ENCODE peak calls at places on chromosomes 4 and X, in ten cellular contexts. L is D341Med; Q is cardiac muscle cell; U is head of caudate nucleus; N is GM04504; S is stimulated activated CD4-positive, alpha-beta T cell treated with anti-CD3 and anti-CD28 coated beads, Interleukin-2, amount 100 ng/mL, for 24 hours; V is glomerular endothelial cell; P is CD8-positive, alpha-beta memory T cell; Y is RKO; A is right atrium auricular region. J is an unnamed sample.

GRCh38 chr4:42654606-42655005 is 2.3 kb downstream of the ATP8A1 start:
- DNase-seq in L (no peak), Q (peak), U (no peak), N (peak), S (no peak), V (no peak), P (no peak), Y (peak), A (peak), J (no peak)

GRCh38 chr4:121951570-121952110 is at the start of gene TRPC3:
- DNase-seq in L (peak), Q (peak), U (peak), N (no peak), S (peak), V (no peak), P (peak), Y (no peak), A (no peak), J (peak)

GRCh38 chrX:52983526-52983925 is 25.2 kb upstream of the FAM156A start:
- DNase-seq in L (no peak), Q (peak), U (no peak), N (no peak), S (no peak), V (no peak), P (no peak), Y (no peak), A (no peak), J (peak)

GRCh38 chrX:40933132-40934078 is 151.8 kb upstream of the USP9X start:
- DNase-seq in L (peak), Q (peak), U (no peak), N (no peak), S (peak), V (no peak), P (peak), Y (no peak), A (no peak), J (peak)

GRCh38 chr4:146585761-146586333 is 52.8 kb upstream of the POU4F2 start:
- DNase-seq in L (no peak), Q (peak), U (no peak), N (peak), S (no peak), V (no peak), P (no peak), Y (no peak), A (no peak), J (no peak)

GRCh38 chr4:88352062-88352461 is 26.6 kb upstream of the HERC6 start:
- DNase-seq in L (no peak), Q (peak), U (no peak), N (peak), S (no peak), V (no peak), P (no peak), Y (no peak), A (no peak), J (no peak)

GRCh38 chrX:104310084-104310483 is 55.4 kb upstream of the ESX1 start:
- DNase-seq in L (peak), Q (peak), U (no peak), N (no peak), S (no peak), V (no peak), P (no peak), Y (peak), A (no peak), J (no peak)

GRCh38 chr4:12022409-12022808 is 593.7 kb upstream of the HS3ST1 start:
- DNase-seq in L (no peak), Q (no peak), U (no peak), N (no peak), S (no peak), V (no peak), P (no peak), Y (no peak), A (no peak), J (no peak)

GRCh38 chrX:120753413-120754251 is 122.0 kb downstream of the CT47B1 start:
- DNase-seq in L (no peak), Q (no peak), U (no peak), N (no peak), S (peak), V (no peak), P (no peak), Y (no peak), A (no peak), J (no peak)

GRCh38 chr4:84499065-84499982 is at the start of gene NKX6-1:
- DNase-seq in L (peak), Q (peak), U (peak), N (peak), S (peak), V (no peak), P (no peak), Y (no peak), A (no peak), J (peak)